ENCODE peak calls at places on chromosomes 1 and 21, in seven cellular contexts. T, K, C, D, M, Y and O are unnamed samples.
A peak's percentile ranks its signal among the peaks of the same experiment; 100 is the strongest.

GRCh38 chr1:112540395-112540794 is 31.6 kb downstream of the WNT2B start:
- DNase-seq in K (no peak), Y (no peak), M (no peak), T (no peak), C (no peak), D (no peak), O (no peak)

GRCh38 chr1:178091986-178092745 is 1.7 kb upstream of the RASAL2 start:
- DNase-seq in D (no peak), K (no peak), C (peak; percentile 29), T (no peak), M (no peak), Y (no peak), O (no peak)

GRCh38 chr1:119766374-119766794 is 2.3 kb downstream of the HMGCS2 start:
- DNase-seq in M (no peak), T (no peak), K (no peak), C (peak; percentile 93), D (no peak), Y (no peak), O (peak; percentile 64)

GRCh38 chr1:53598956-53599355 is 139.8 kb downstream of the DMRTB1 start:
- DNase-seq in C (no peak), D (no peak), T (no peak), Y (no peak), M (no peak), K (no peak), O (no peak)

GRCh38 chr1:153553691-153554608 is 4.9 kb upstream of the S100A3 start:
- DNase-seq in D (no peak), C (no peak), Y (no peak), M (no peak), K (no peak), T (no peak), O (no peak)

GRCh38 chr1:243434594-243434993 is 178.8 kb downstream of the SDCCAG8 start:
- DNase-seq in T (no peak), M (no peak), Y (no peak), C (no peak), D (no peak), K (no peak), O (no peak)

GRCh38 chr1:6281511-6282402 is 20.9 kb upstream of the GPR153 start:
- DNase-seq in D (no peak), C (peak; percentile 70), Y (no peak), K (no peak), M (no peak), T (no peak), O (no peak)

GRCh38 chr1:101365186-101365585 is 128.4 kb downstream of the S1PR1 start:
- DNase-seq in K (no peak), Y (no peak), M (no peak), C (no peak), D (no peak), T (no peak), O (no peak)

GRCh38 chr1:162570718-162571117 is 9.2 kb downstream of the UAP1 start:
- DNase-seq in D (no peak), T (no peak), C (no peak), M (no peak), Y (no peak), K (no peak), O (no peak)

GRCh38 chr1:7070389-7071029 is 285.3 kb downstream of the CAMTA1 start:
- DNase-seq in M (peak; percentile 3), D (peak; percentile 87), Y (peak; percentile 18), T (peak; percentile 60), C (peak; percentile 43), K (peak; percentile 70), O (peak; percentile 61)

GRCh38 chr21:37176716-37177115 is 90.4 kb downstream of the VPS26C start:
- DNase-seq in D (no peak), T (no peak), K (peak; percentile 16), Y (no peak), C (no peak), M (no peak), O (no peak)

GRCh38 chr1:198701250-198701649 is 62.4 kb downstream of the PTPRC start:
- DNase-seq in Y (no peak), M (no peak), K (no peak), T (no peak), D (no peak), C (no peak), O (no peak)

GRCh38 chr1:163583782-163584181 is 262.0 kb downstream of the NUF2 start:
- DNase-seq in M (no peak), T (no peak), K (no peak), Y (no peak), D (no peak), C (no peak), O (no peak)

GRCh38 chr21:42263591-42264131 is 44.7 kb downstream of the ABCG1 start:
- DNase-seq in K (no peak), C (no peak), M (no peak), Y (no peak), T (no peak), D (no peak), O (peak; percentile 47)

GRCh38 chr1:197706593-197706992 is 68.7 kb downstream of the DENND1B start:
- DNase-seq in K (no peak), C (no peak), T (no peak), D (no peak), M (no peak), Y (no peak), O (no peak)

GRCh38 chr1:33298623-33299277 is 22.1 kb downstream of the A3GALT2 start:
- DNase-seq in K (peak; percentile 79), M (no peak), Y (peak; percentile 47), C (peak; percentile 54), D (peak; percentile 86), T (peak; percentile 38), O (peak; percentile 67)

GRCh38 chr1:43241352-43241953 is 28.3 kb upstream of the TMEM125 start:
- DNase-seq in Y (no peak), K (no peak), C (peak; percentile 41), D (no peak), M (no peak), T (no peak), O (no peak)

GRCh38 chr1:58584082-58584895 is 7.2 kb upstream of the TACSTD2 start:
- DNase-seq in D (no peak), T (no peak), C (peak; percentile 64), K (peak; percentile 54), M (no peak), Y (peak; percentile 87), O (peak; percentile 51)

GRCh38 chr21:18603246-18603645 is 199.7 kb upstream of the TMPRSS15 start:
- DNase-seq in M (no peak), K (no peak), T (no peak), Y (no peak), D (no peak), C (no peak), O (no peak)

GRCh38 chr1:222182641-222183040 is 365.3 kb downstream of the HHIPL2 start:
- DNase-seq in T (no peak), D (no peak), Y (no peak), K (no peak), C (no peak), M (no peak), O (no peak)

GRCh38 chr1:98344726-98345125 is 316.8 kb upstream of the SNX7 start:
- DNase-seq in M (no peak), T (no peak), K (no peak), D (no peak), C (no peak), Y (no peak), O (no peak)

GRCh38 chr1:121418369-121419049 is 233.7 kb downstream of the SRGAP2C start:
- DNase-seq in T (no peak), K (peak; percentile 23), C (no peak), Y (no peak), M (no peak), D (no peak), O (no peak)

GRCh38 chr1:2570261-2570794 is 14.2 kb downstream of the TNFRSF14 start:
- DNase-seq in C (no peak), D (no peak), K (no peak), T (no peak), Y (no peak), M (no peak), O (no peak)

GRCh38 chr1:16236091-16236494 is 890 bp downstream of the CPLANE2 start:
- DNase-seq in K (peak; percentile 41), C (peak; percentile 35), Y (peak; percentile 54), M (peak; percentile 38), D (peak; percentile 82), T (no peak), O (peak; percentile 79)

GRCh38 chr1:11563560-11564069 is 84.7 kb downstream of the DISP3 start:
- DNase-seq in Y (no peak), K (peak; percentile 30), M (no peak), D (peak; percentile 89), T (no peak), C (no peak), O (no peak)

GRCh38 chr1:164617607-164618564 is 58.9 kb downstream of the PBX1 start:
- DNase-seq in T (peak; percentile 21), M (no peak), D (peak; percentile 31), K (peak; percentile 32), Y (peak; percentile 19), C (peak; percentile 23), O (peak; percentile 62)

GRCh38 chr1:3942416-3943122 is 42.5 kb upstream of the C1orf174 start:
- DNase-seq in K (no peak), C (peak; percentile 78), D (no peak), Y (no peak), M (no peak), T (no peak), O (no peak)

GRCh38 chr1:231934797-231935196 is 308.2 kb downstream of the DISC1 start:
- DNase-seq in Y (no peak), M (no peak), D (no peak), T (no peak), C (peak; percentile 87), K (peak; percentile 30), O (no peak)

GRCh38 chr1:156508955-156509234 is 8.3 kb upstream of the MEF2D start:
- DNase-seq in T (no peak), C (no peak), M (no peak), K (no peak), Y (no peak), D (no peak), O (no peak)
- TF ChIP-seq JUND in T (no peak), C (no peak), M (no peak), K (no peak), Y (no peak), D (no peak), O (no peak)

GRCh38 chr21:26007911-26008579 is 162.5 kb downstream of the APP start:
- DNase-seq in M (no peak), K (no peak), T (no peak), C (no peak), Y (no peak), D (no peak), O (no peak)

GRCh38 chr21:26011292-26011940 is 159.2 kb downstream of the APP start:
- DNase-seq in T (no peak), C (no peak), D (peak; percentile 10), M (no peak), K (no peak), Y (no peak), O (no peak)

GRCh38 chr21:26013964-26014363 is 156.6 kb downstream of the APP start:
- DNase-seq in T (no peak), Y (no peak), D (no peak), M (no peak), C (no peak), K (no peak), O (no peak)
- TF ChIP-seq JUND in T (no peak), Y (no peak), D (no peak), M (no peak), C (no peak), K (no peak), O (no peak)

GRCh38 chr1:78225153-78225552 is 179.4 kb downstream of the GIPC2 start:
- DNase-seq in C (no peak), Y (no peak), K (no peak), T (no peak), M (no peak), D (no peak), O (no peak)
- TF ChIP-seq JUND in C (no peak), Y (no peak), K (no peak), T (no peak), M (no peak), D (no peak), O (no peak)

GRCh38 chr21:45404726-45405270 is at the start of gene COL18A1:
- DNase-seq in M (no peak), K (peak; percentile 71), Y (no peak), T (no peak), D (peak; percentile 98), C (no peak), O (peak; percentile 69)
- TF ChIP-seq JUND in M (no peak), K (no peak), Y (no peak), T (no peak), D (no peak), C (no peak), O (no peak)